ENCODE peak calls at places on chromosomes 3 and 15, in eight cellular contexts. W, Z, H, U, G, C, F and T are unnamed samples.

GRCh38 chr3:43290961-43291360 is 4.6 kb downstream of the SNRK start:
- DNase-seq in G (no peak), F (no peak), H (no peak), W (no peak), C (no peak), U (no peak), Z (no peak), T (no peak)

GRCh38 chr3:10238330-10238995 is 9.8 kb upstream of the TATDN2 start:
- DNase-seq in F (no peak), C (no peak), U (no peak), Z (no peak), G (no peak), W (no peak), H (peak), T (no peak)

GRCh38 chr15:39310633-39311032 is 270.2 kb upstream of the THBS1 start:
- DNase-seq in G (no peak), C (no peak), F (no peak), Z (no peak), U (no peak), H (no peak), W (no peak), T (no peak)

GRCh38 chr3:39406368-39407258 is at the start of gene RPSA:
- DNase-seq in H (peak), G (peak), C (peak), W (peak), U (peak), Z (peak), F (peak), T (peak)

GRCh38 chr3:191380001-191380400 is 49.7 kb upstream of the UTS2B start:
- DNase-seq in Z (no peak), U (no peak), G (no peak), W (no peak), C (no peak), F (no peak), H (no peak), T (no peak)

GRCh38 chr3:99442599-99442998 is 195.8 kb upstream of the COL8A1 start:
- DNase-seq in U (no peak), W (no peak), G (no peak), F (no peak), C (no peak), Z (no peak), H (no peak), T (no peak)

GRCh38 chr15:68330911-68331310 is 53.4 kb downstream of the FEM1B start:
- DNase-seq in F (no peak), Z (no peak), W (no peak), G (no peak), C (no peak), H (no peak), U (no peak), T (no peak)

GRCh38 chr3:170656293-170656692 is 70.4 kb upstream of the SLC7A14 start:
- DNase-seq in C (no peak), F (no peak), Z (no peak), U (no peak), W (no peak), H (no peak), G (no peak), T (no peak)

GRCh38 chr3:52827866-52828376 is 2.6 kb downstream of the ITIH4 start:
- DNase-seq in H (no peak), W (no peak), F (no peak), G (peak), Z (no peak), C (no peak), U (no peak), T (no peak)

GRCh38 chr3:46080124-46080991 is 53.1 kb upstream of the XCR1 start:
- DNase-seq in U (no peak), W (no peak), G (no peak), C (no peak), Z (no peak), F (no peak), H (no peak), T (peak)

GRCh38 chr3:170421147-170421641 is 2.5 kb downstream of the CLDN11 start:
- DNase-seq in F (no peak), U (no peak), H (no peak), W (no peak), C (peak), Z (no peak), G (no peak), T (no peak)